ENCODE peak calls at places on chromosomes 11 and 22, in six cellular contexts. S, A, Z, F, J and H are unnamed samples.
A peak's percentile ranks its signal among the peaks of the same experiment; 100 is the strongest.

GRCh38 chr11:65114538-65115171 is 2.8 kb downstream of the ZNHIT2 start:
- DNase-seq in S (no peak), A (no peak), Z (no peak), F (no peak), J (no peak), H (no peak)

GRCh38 chr11:84612645-84613044 is 1014.5 kb downstream of the DLG2 start:
- DNase-seq in S (no peak), A (no peak), Z (no peak), F (no peak), J (no peak), H (no peak)

GRCh38 chr11:120773501-120774031 is 250.3 kb upstream of the TBCEL start:
- DNase-seq in S (no peak), A (peak; percentile 14), Z (no peak), F (no peak), J (no peak), H (no peak)

GRCh38 chr22:43128928-43129424 is 14.2 kb downstream of the MCAT start:
- DNase-seq in S (no peak), A (no peak), Z (no peak), F (peak; percentile 57), J (no peak), H (no peak)

GRCh38 chr11:119422505-119423416 is at the start of gene THY1:
- DNase-seq in S (peak; percentile 64), A (peak; percentile 14), Z (peak; percentile 76), F (peak; percentile 83), J (no peak), H (peak; percentile 67)

GRCh38 chr22:48902983-48903650 is 924.6 kb downstream of the BRD1 start:
- DNase-seq in S (no peak), A (no peak), Z (no peak), F (no peak), J (no peak), H (no peak)

GRCh38 chr11:33988586-33989370 is 62.8 kb upstream of the CAPRIN1 start:
- DNase-seq in S (no peak), A (no peak), Z (no peak), F (no peak), J (no peak), H (no peak)

GRCh38 chr22:27309713-27310112 is 491.8 kb downstream of the MN1 start:
- DNase-seq in S (no peak), A (no peak), Z (no peak), F (no peak), J (no peak), H (no peak)

GRCh38 chr11:90218606-90219005 is 4.2 kb downstream of the CHORDC1 start:
- DNase-seq in S (no peak), A (no peak), Z (peak; percentile 61), F (no peak), J (no peak), H (no peak)

GRCh38 chr11:113587318-113587739 is 112.1 kb upstream of the DRD2 start:
- DNase-seq in S (peak; percentile 4), A (no peak), Z (no peak), F (no peak), J (no peak), H (no peak)

GRCh38 chr11:46410021-46410420 is 18.4 kb upstream of the CHRM4 start:
- DNase-seq in S (no peak), A (no peak), Z (peak; percentile 72), F (peak; percentile 55), J (no peak), H (no peak)

GRCh38 chr11:1570001-1570453 is 2.0 kb downstream of the DUSP8 start:
- DNase-seq in S (no peak), A (no peak), Z (no peak), F (no peak), J (no peak), H (no peak)

GRCh38 chr22:46947516-46948260 is 185.2 kb downstream of the TBC1D22A start:
- DNase-seq in S (no peak), A (no peak), Z (no peak), F (no peak), J (no peak), H (no peak)

GRCh38 chr11:28679795-28680194 is 571.6 kb downstream of the METTL15 start:
- DNase-seq in S (peak; percentile 88), A (peak; percentile 75), Z (no peak), F (no peak), J (no peak), H (no peak)

GRCh38 chr11:90855531-90855930 is 632.7 kb upstream of the CHORDC1 start:
- DNase-seq in S (no peak), A (no peak), Z (no peak), F (no peak), J (no peak), H (no peak)

GRCh38 chr22:19721486-19722172 is 1.7 kb upstream of the GP1BB start:
- DNase-seq in S (no peak), A (no peak), Z (no peak), F (peak; percentile 63), J (no peak), H (no peak)

GRCh38 chr11:130471731-130472433 is 23.4 kb downstream of the ADAMTS15 start:
- DNase-seq in S (no peak), A (no peak), Z (no peak), F (no peak), J (no peak), H (no peak)

GRCh38 chr11:71193431-71193830 is 58.9 kb downstream of the SHANK2 start:
- DNase-seq in S (no peak), A (no peak), Z (no peak), F (no peak), J (no peak), H (no peak)

GRCh38 chr11:33533668-33534067 is 167.0 kb downstream of the C11orf91 start:
- DNase-seq in S (peak; percentile 54), A (peak; percentile 9), Z (no peak), F (no peak), J (no peak), H (no peak)

GRCh38 chr22:39223091-39223710 is 21.6 kb downstream of the PDGFB start:
- DNase-seq in S (no peak), A (no peak), Z (no peak), F (no peak), J (no peak), H (no peak)

GRCh38 chr22:19896665-19897355 is 42.1 kb upstream of the GNB1L start:
- DNase-seq in S (no peak), A (no peak), Z (no peak), F (no peak), J (no peak), H (no peak)

GRCh38 chr11:111461460-111462240 is 50.5 kb downstream of the BTG4 start:
- DNase-seq in S (no peak), A (no peak), Z (no peak), F (no peak), J (no peak), H (no peak)

GRCh38 chr22:39534591-39535301 is 2.2 kb upstream of the RPS19BP1 start:
- DNase-seq in S (peak; percentile 53), A (peak; percentile 67), Z (peak; percentile 85), F (peak; percentile 99), J (peak; percentile 52), H (peak; percentile 89)

GRCh38 chr22:25493794-25494193 is 70.7 kb upstream of the GRK3 start:
- DNase-seq in S (no peak), A (no peak), Z (no peak), F (no peak), J (no peak), H (no peak)

GRCh38 chr22:45308624-45309421 is 911 bp upstream of the FAM118A start:
- DNase-seq in S (no peak), A (no peak), Z (peak; percentile 57), F (peak; percentile 54), J (no peak), H (no peak)

GRCh38 chr11:20731676-20732075 is 62.3 kb downstream of the NELL1 start:
- DNase-seq in S (no peak), A (no peak), Z (no peak), F (no peak), J (no peak), H (no peak)

GRCh38 chr11:13140028-13140870 is 131.1 kb downstream of the RASSF10 start:
- DNase-seq in S (peak; percentile 26), A (peak; percentile 65), Z (no peak), F (no peak), J (no peak), H (no peak)

GRCh38 chr11:85123752-85124231 is 503.4 kb downstream of the DLG2 start:
- DNase-seq in S (no peak), A (no peak), Z (peak; percentile 42), F (no peak), J (no peak), H (no peak)

GRCh38 chr22:23270212-23270733 is 90.0 kb downstream of the BCR start:
- DNase-seq in S (peak; percentile 7), A (peak; percentile 17), Z (peak; percentile 59), F (no peak), J (no peak), H (no peak)

GRCh38 chr11:19946681-19947080 is 213.6 kb downstream of the DBX1 start:
- DNase-seq in S (no peak), A (no peak), Z (no peak), F (no peak), J (no peak), H (no peak)

GRCh38 chr11:32307449-32307848 is 127.9 kb downstream of the WT1 start:
- DNase-seq in S (no peak), A (no peak), Z (no peak), F (no peak), J (no peak), H (no peak)

GRCh38 chr11:17333799-17334586 is 17.6 kb upstream of the NCR3LG1 start:
- DNase-seq in S (no peak), A (no peak), Z (no peak), F (no peak), J (no peak), H (no peak)

GRCh38 chr11:48087974-48088681 is 107.8 kb downstream of the PTPRJ start:
- DNase-seq in S (no peak), A (no peak), Z (no peak), F (no peak), J (no peak), H (no peak)
- H3K36me3 ChIP-seq in S (no peaks in the 10 kb centered on the region), A (peaks cover 10% of the 10 kb centered on the region), Z (no peaks in the 10 kb centered on the region), F (no peaks in the 10 kb centered on the region), J (no peaks in the 10 kb centered on the region), H (no peaks in the 10 kb centered on the region)

DNA sequence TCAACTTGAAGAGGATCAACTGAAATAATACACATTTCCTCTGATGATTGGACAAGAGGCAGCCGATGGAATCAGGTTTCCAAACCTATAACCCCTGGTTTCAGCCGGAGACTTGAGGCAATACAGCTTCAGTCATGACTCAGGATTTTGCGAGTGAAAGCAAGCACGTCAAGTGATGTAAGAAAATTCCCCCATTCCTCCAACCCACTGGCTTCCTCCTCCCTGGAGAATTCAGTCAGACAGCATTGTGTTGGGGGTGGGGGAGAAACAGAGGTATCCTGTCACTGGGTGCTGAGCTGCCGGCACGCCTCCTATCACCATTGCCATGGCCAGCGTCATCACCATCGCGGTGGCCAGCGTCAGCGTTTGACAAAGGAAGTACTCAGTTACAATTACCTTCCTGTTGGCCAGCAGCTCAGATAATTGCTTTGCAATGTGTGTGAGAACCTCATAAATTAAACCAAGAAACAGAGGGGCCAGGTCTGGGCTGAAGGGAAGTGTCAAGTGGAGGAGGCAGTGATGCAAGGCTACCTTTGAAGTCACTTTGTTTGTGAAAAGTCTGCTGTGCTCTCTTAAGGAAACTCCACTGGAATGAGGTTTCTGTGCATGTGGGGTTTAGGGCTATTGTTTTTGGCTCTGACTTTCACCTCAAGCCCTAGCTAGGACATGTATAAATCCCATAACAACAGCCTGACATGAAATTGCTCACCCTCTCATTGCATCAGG is 50.3 kb downstream of the LIF start:
- DNase-seq in S (peak; percentile 100), A (peak; percentile 99), Z (peak; percentile 99), F (peak; percentile 58), J (peak; percentile 68), H (no peak)
- H3K18ac ChIP-seq in S (peak overlapping the region; percentile 78), A (peak overlapping the region; percentile 73), Z (peak overlapping the region; percentile 19), F (peak overlapping the region; percentile 49), J (no peak overlapping the region), H (no peak overlapping the region)

GRCh38 chr11:35138949-35139881 is at the start of gene CD44:
- DNase-seq in S (peak; percentile 86), A (peak; percentile 88), Z (peak; percentile 69), F (peak; percentile 73), J (peak; percentile 41), H (peak; percentile 18)
- H3K4me2 ChIP-seq in S (peak within 1 kb of the TSS; percentile 90), A (peak within 1 kb of the TSS; percentile 72), Z (peak within 1 kb of the TSS; percentile 85), F (peak within 1 kb of the TSS; percentile 91), J (peak within 1 kb of the TSS; percentile 61), H (peak within 1 kb of the TSS; percentile 97)

GRCh38 chr11:62151737-62152102 is 27.9 kb downstream of the INCENP start:
- DNase-seq in S (no peak), A (no peak), Z (no peak), F (no peak), J (no peak), H (no peak)
- H3K36me3 ChIP-seq in S (peaks cover 42% of the 10 kb centered on the region), A (peaks cover 48% of the 10 kb centered on the region), Z (peaks cover 27% of the 10 kb centered on the region), F (peaks cover 22% of the 10 kb centered on the region), J (peaks cover 56% of the 10 kb centered on the region), H (peaks cover 55% of the 10 kb centered on the region)